ENCODE peak calls at places on chromosomes 12 and 14, in nine cellular contexts. M, K, F, A, Q, C, U, I and T are unnamed samples.

GRCh38 chr14:92532490-92533163 is 19.0 kb downstream of the RIN3 start:
- DNase-seq in U (no peak), C (no peak), A (no peak), F (no peak), I (peak), M (peak), Q (no peak), K (no peak), T (no peak)

GRCh38 chr14:97298775-97299174 is 501.6 kb downstream of the VRK1 start:
- DNase-seq in M (no peak), F (no peak), K (no peak), U (no peak), C (no peak), I (peak), Q (no peak), A (no peak), T (no peak)

GRCh38 chr14:31678421-31679249 is 117.4 kb downstream of the NUBPL start:
- DNase-seq in Q (no peak), U (no peak), I (no peak), M (no peak), C (no peak), A (no peak), F (no peak), K (no peak), T (no peak)

GRCh38 chr12:52284562-52285171 is 6.7 kb downstream of the KRT81 start:
- DNase-seq in F (no peak), Q (no peak), K (no peak), C (no peak), I (no peak), U (no peak), A (no peak), M (no peak), T (peak)

GRCh38 chr12:87136330-87136976 is 880.3 kb upstream of the MGAT4C start:
- DNase-seq in A (peak), Q (no peak), M (peak), K (no peak), I (no peak), F (no peak), U (peak), C (no peak), T (no peak)

GRCh38 chr12:26782372-26783132 is 50.4 kb downstream of the ITPR2 start:
- DNase-seq in Q (no peak), K (no peak), I (no peak), A (no peak), C (no peak), F (no peak), M (peak), U (no peak), T (no peak)

GRCh38 chr12:96886998-96887677 is 19.9 kb upstream of the NEDD1 start:
- DNase-seq in Q (no peak), U (peak), I (no peak), F (no peak), M (no peak), K (no peak), C (peak), A (peak), T (no peak)

GRCh38 chr14:105097797-105098127 is 32.5 kb upstream of the GPR132 start:
- DNase-seq in M (no peak), K (no peak), C (no peak), A (no peak), I (no peak), F (no peak), U (no peak), Q (no peak), T (no peak)

GRCh38 chr12:117844114-117844513 is 124.7 kb downstream of the KSR2 start:
- DNase-seq in F (no peak), A (no peak), M (no peak), I (no peak), U (no peak), C (no peak), K (no peak), Q (no peak), T (no peak)

GRCh38 chr14:69701269-69701668 is 65.7 kb upstream of the SRSF5 start:
- DNase-seq in C (no peak), U (no peak), K (no peak), F (no peak), A (no peak), Q (no peak), M (no peak), I (no peak), T (no peak)

GRCh38 chr14:22418631-22419030 is 170.4 kb downstream of the DAD1 start:
- DNase-seq in K (no peak), F (peak), A (no peak), U (no peak), C (no peak), Q (no peak), M (no peak), I (no peak), T (no peak)

GRCh38 chr14:25108959-25109358 is 59.0 kb upstream of the STXBP6 start:
- DNase-seq in U (peak), F (no peak), I (peak), M (peak), Q (no peak), A (no peak), C (no peak), K (no peak), T (no peak)

GRCh38 chr14:69615471-69616407 is 4.3 kb downstream of the SUSD6 start:
- DNase-seq in A (peak), F (peak), M (peak), I (peak), K (peak), U (peak), Q (no peak), C (no peak), T (no peak)

GRCh38 chr12:108609535-108610335 is 11.9 kb upstream of the TMEM119 start:
- DNase-seq in Q (no peak), C (peak), F (no peak), M (no peak), A (peak), I (no peak), K (peak), U (peak), T (no peak)

GRCh38 chr12:93790472-93791152 is 113.4 kb downstream of the CRADD start:
- DNase-seq in I (no peak), M (peak), C (peak), K (no peak), Q (no peak), A (peak), U (peak), F (no peak), T (peak)

GRCh38 chr12:97524812-97525211 is 62.2 kb downstream of the RMST start:
- DNase-seq in K (no peak), M (no peak), C (no peak), U (no peak), I (no peak), A (no peak), Q (no peak), F (no peak), T (no peak)

GRCh38 chr12:24750263-24750662 is 198.6 kb downstream of the BCAT1 start:
- DNase-seq in Q (no peak), K (no peak), I (no peak), A (no peak), U (no peak), M (peak), F (no peak), C (no peak), T (no peak)

GRCh38 chr12:1927051-1927680 is 8.7 kb upstream of the CACNA2D4 start:
- DNase-seq in M (no peak), Q (no peak), K (no peak), C (no peak), I (no peak), U (no peak), F (no peak), A (no peak), T (no peak)

GRCh38 chr14:22448905-22449611 is 140.0 kb downstream of the DAD1 start:
- DNase-seq in C (no peak), M (no peak), U (peak), I (no peak), Q (no peak), F (no peak), A (no peak), K (no peak), T (no peak)

GRCh38 chr12:107134558-107134957 is 41.2 kb upstream of the CRY1 start:
- DNase-seq in K (no peak), M (peak), C (no peak), Q (no peak), F (no peak), I (no peak), U (no peak), A (peak), T (peak)

GRCh38 chr14:28656704-28657255 is 109.8 kb upstream of the FOXG1 start:
- DNase-seq in A (no peak), Q (no peak), K (no peak), I (peak), M (no peak), C (no peak), U (no peak), F (no peak), T (no peak)

GRCh38 chr14:53953002-53953827 is 3.4 kb downstream of the BMP4 start:
- DNase-seq in K (peak), F (no peak), U (peak), Q (peak), M (peak), C (peak), A (peak), I (peak), T (peak)

GRCh38 chr14:61889914-61890351 is 127.7 kb downstream of the SNAPC1 start:
- DNase-seq in I (no peak), U (no peak), C (no peak), A (no peak), Q (no peak), M (no peak), K (no peak), F (no peak), T (no peak)

GRCh38 chr12:65556676-65557424 is 267.4 kb upstream of the HMGA2 start:
- DNase-seq in M (peak), I (peak), U (peak), F (peak), A (peak), K (peak), Q (peak), C (peak), T (peak)

GRCh38 chr14:94548131-94548998 is 12.9 kb upstream of the SERPINA4 start:
- DNase-seq in Q (no peak), U (peak), A (no peak), I (no peak), F (no peak), M (no peak), C (no peak), K (no peak), T (no peak)

GRCh38 chr14:55122441-55122986 is 6.5 kb upstream of the LGALS3 start:
- DNase-seq in A (no peak), K (no peak), C (peak), F (no peak), I (peak), Q (peak), M (peak), U (peak), T (no peak)

GRCh38 chr12:106106129-106106566 is 32.6 kb downstream of the NUAK1 start:
- DNase-seq in Q (no peak), K (no peak), I (peak), F (no peak), A (no peak), C (no peak), M (no peak), U (no peak), T (no peak)

GRCh38 chr14:92610849-92611271 is 97.3 kb downstream of the RIN3 start:
- DNase-seq in F (no peak), A (no peak), M (no peak), Q (no peak), I (no peak), K (no peak), U (no peak), C (no peak), T (no peak)

GRCh38 chr12:92928431-92928961 is 599 bp downstream of the EEA1 start:
- DNase-seq in U (peak), I (peak), M (peak), A (no peak), K (peak), C (peak), F (no peak), Q (peak), T (peak)

GRCh38 chr12:4849946-4850345 is 59.8 kb upstream of the KCNA1 start:
- DNase-seq in M (no peak), K (no peak), Q (no peak), C (no peak), A (no peak), I (no peak), U (no peak), F (no peak), T (no peak)

GRCh38 chr14:87045956-87046355 is 947.0 kb downstream of the GALC start:
- DNase-seq in A (no peak), I (no peak), C (no peak), U (no peak), Q (no peak), M (no peak), F (no peak), K (no peak), T (no peak)

GRCh38 chr12:62891805-62892549 is 43.0 kb downstream of the PPM1H start:
- DNase-seq in F (no peak), Q (peak), I (no peak), C (no peak), M (no peak), U (no peak), A (no peak), K (no peak), T (no peak)

GRCh38 chr14:68937790-68938514 is 41.1 kb downstream of the ACTN1 start:
- DNase-seq in F (no peak), K (peak), Q (peak), C (no peak), U (no peak), M (peak), A (no peak), I (no peak), T (peak)

GRCh38 chr14:90968025-90968424 is 92.4 kb downstream of the RPS6KA5 start:
- DNase-seq in I (no peak), Q (no peak), M (no peak), C (no peak), A (peak), K (no peak), U (peak), F (no peak), T (peak)

GRCh38 chr12:29395356-29395755 is 14.4 kb upstream of the ERGIC2 start:
- DNase-seq in C (no peak), A (no peak), F (no peak), Q (no peak), M (no peak), K (no peak), U (no peak), I (no peak), T (no peak)

GRCh38 chr14:26282578-26282977 is 315.3 kb downstream of the NOVA1 start:
- DNase-seq in A (no peak), C (no peak), I (no peak), F (no peak), K (no peak), U (no peak), Q (no peak), M (peak), T (no peak)

GRCh38 chr14:64623576-64624165 is 73.9 kb downstream of the PPP1R36 start:
- DNase-seq in C (no peak), I (no peak), U (no peak), Q (no peak), A (no peak), F (no peak), K (no peak), M (no peak), T (no peak)

GRCh38 chr14:101714394-101714793 is 47.1 kb upstream of the PPP2R5C start:
- DNase-seq in I (no peak), F (no peak), C (no peak), K (no peak), M (no peak), U (no peak), A (no peak), Q (no peak), T (no peak)

GRCh38 chr12:84912191-84913142 is at the start of gene SLC6A15:
- DNase-seq in C (peak), F (no peak), Q (no peak), U (peak), K (peak), M (peak), I (peak), A (peak), T (peak)

GRCh38 chr12:120231316-120232011 is 30.6 kb upstream of the RPLP0 start:
- DNase-seq in Q (peak), K (no peak), U (peak), M (peak), I (peak), A (peak), F (peak), C (peak), T (peak)